ENCODE peak calls at places on chromosome 18, in seven cellular contexts. H, L, X, K, Q, F and E are unnamed samples.

GRCh38 chr18:35430721-35431441 is 53.7 kb upstream of the ZNF396 start:
- DNase-seq in F (no peak), L (peak), X (no peak), H (no peak), K (no peak), Q (no peak), E (no peak)

GRCh38 chr18:70258243-70258642 is 30.6 kb upstream of the SOCS6 start:
- DNase-seq in K (no peak), X (no peak), L (no peak), H (no peak), F (no peak), Q (no peak), E (no peak)

GRCh38 chr18:40121001-40121400 is 1834.0 kb upstream of the PIK3C3 start:
- DNase-seq in X (no peak), H (no peak), L (no peak), K (no peak), F (no peak), Q (no peak), E (no peak)

GRCh38 chr18:13501896-13502295 is 224.5 kb downstream of the FAM210A start:
- DNase-seq in H (no peak), Q (no peak), F (peak), X (no peak), K (no peak), L (no peak), E (no peak)

GRCh38 chr18:70671889-70672551 is 383.2 kb downstream of the SOCS6 start:
- DNase-seq in H (no peak), K (no peak), F (no peak), L (no peak), X (no peak), Q (no peak), E (no peak)

GRCh38 chr18:57004366-57005121 is 142.3 kb upstream of the BOD1L2 start:
- DNase-seq in K (no peak), Q (no peak), H (peak), F (no peak), X (no peak), L (peak), E (no peak)

GRCh38 chr18:52636536-52636935 is 296.5 kb downstream of the DCC start:
- DNase-seq in Q (peak), L (no peak), F (no peak), H (no peak), X (no peak), K (peak), E (peak)

GRCh38 chr18:10353791-10354190 is 100.6 kb upstream of the APCDD1 start:
- DNase-seq in H (peak), Q (no peak), F (no peak), L (peak), X (no peak), K (no peak), E (no peak)

GRCh38 chr18:49597152-49597551 is 35.3 kb downstream of the LIPG start:
- DNase-seq in L (no peak), H (no peak), K (no peak), Q (no peak), F (no peak), X (no peak), E (peak)

GRCh38 chr18:41875094-41875780 is 79.8 kb upstream of the PIK3C3 start:
- DNase-seq in K (no peak), F (no peak), X (no peak), H (peak), Q (no peak), L (peak), E (no peak)

GRCh38 chr18:54880706-54881105 is 52.4 kb downstream of the RAB27B start:
- DNase-seq in H (peak), Q (no peak), K (no peak), L (peak), X (no peak), F (peak), E (peak)

GRCh38 chr18:58213445-58213844 is 169.4 kb downstream of the NEDD4L start:
- DNase-seq in L (peak), F (no peak), H (peak), Q (no peak), K (no peak), X (no peak), E (no peak)

GRCh38 chr18:35424356-35424755 is 47.2 kb upstream of the ZNF396 start:
- DNase-seq in F (no peak), H (no peak), K (no peak), Q (no peak), L (no peak), X (no peak), E (no peak)

GRCh38 chr18:48293954-48294893 is 115.0 kb downstream of the ZBTB7C start:
- DNase-seq in K (no peak), X (no peak), Q (peak), H (no peak), L (no peak), F (peak), E (peak)

GRCh38 chr18:58638446-58638845 is 9.6 kb upstream of the ALPK2 start:
- DNase-seq in X (no peak), L (no peak), H (no peak), K (no peak), Q (no peak), F (no peak), E (no peak)

GRCh38 chr18:36402765-36403396 is 105.4 kb downstream of the FHOD3 start:
- DNase-seq in X (no peak), K (peak), Q (no peak), H (peak), F (no peak), L (no peak), E (peak)

GRCh38 chr18:76252880-76253279 is 242.2 kb downstream of the ZNF516 start:
- DNase-seq in L (no peak), Q (no peak), X (no peak), H (peak), K (no peak), F (no peak), E (peak)

GRCh38 chr18:12518326-12518725 is 110.6 kb downstream of the PRELID3A start:
- DNase-seq in L (peak), F (peak), X (no peak), K (no peak), Q (no peak), H (peak), E (peak)

GRCh38 chr18:832085-832681 is 20.1 kb upstream of the YES1 start:
- DNase-seq in K (peak), X (no peak), L (peak), F (peak), Q (peak), H (no peak), E (peak)

GRCh38 chr18:48975817-48976649 is 25.3 kb upstream of the SMAD7 start:
- DNase-seq in L (peak), F (no peak), K (no peak), Q (peak), H (peak), X (peak), E (peak)

GRCh38 chr18:63890950-63891304 is 3.4 kb downstream of the SERPINB2 start:
- DNase-seq in Q (no peak), L (peak), X (no peak), F (peak), K (no peak), H (peak), E (no peak)

GRCh38 chr18:62963522-62963921 is 248.2 kb downstream of the PHLPP1 start:
- DNase-seq in Q (no peak), H (peak), L (peak), X (no peak), K (no peak), F (no peak), E (no peak)

GRCh38 chr18:60413944-60414547 is 41.5 kb upstream of the MC4R start:
- DNase-seq in Q (peak), K (peak), H (peak), L (peak), F (peak), X (no peak), E (peak)

GRCh38 chr18:59874166-59874565 is 25.6 kb upstream of the PMAIP1 start:
- DNase-seq in Q (no peak), H (peak), L (peak), F (peak), X (no peak), K (no peak), E (no peak)

GRCh38 chr18:61727241-61727640 is 165.6 kb downstream of the RNF152 start:
- DNase-seq in X (no peak), Q (no peak), F (no peak), K (no peak), H (peak), L (peak), E (no peak)

GRCh38 chr18:79507546-79508480 is 112.1 kb downstream of the NFATC1 start:
- DNase-seq in X (no peak), F (no peak), Q (no peak), K (no peak), H (peak), L (no peak), E (no peak)

GRCh38 chr18:78716022-78716421 is 263.6 kb upstream of the SALL3 start:
- DNase-seq in Q (no peak), K (no peak), F (no peak), H (no peak), X (no peak), L (no peak), E (no peak)

GRCh38 chr18:31587538-31587937 is 4.1 kb upstream of the TTR start:
- DNase-seq in Q (no peak), F (no peak), L (peak), H (peak), X (no peak), K (no peak), E (no peak)

GRCh38 chr18:79547413-79548076 is 132.1 kb upstream of the CTDP1 start:
- DNase-seq in H (no peak), F (no peak), Q (no peak), L (no peak), K (peak), X (no peak), E (no peak)

GRCh38 chr18:60599267-60599666 is 226.7 kb upstream of the MC4R start:
- DNase-seq in F (no peak), Q (no peak), K (no peak), H (no peak), X (no peak), L (no peak), E (no peak)

GRCh38 chr18:57813245-57813644 is 10.1 kb upstream of the ATP8B1 start:
- DNase-seq in K (no peak), X (no peak), Q (no peak), F (peak), H (peak), L (peak), E (peak)

GRCh38 chr18:75008186-75008585 is 200.8 kb downstream of the PTGR3 start:
- DNase-seq in X (no peak), F (no peak), K (no peak), H (no peak), Q (no peak), L (no peak), E (no peak)

GRCh38 chr18:49666045-49666444 is 104.2 kb downstream of the LIPG start:
- DNase-seq in L (peak), H (peak), F (no peak), X (no peak), K (no peak), Q (no peak), E (no peak)

GRCh38 chr18:63603772-63604171 is 16.6 kb downstream of the SERPINB13 start:
- DNase-seq in X (no peak), K (no peak), Q (no peak), H (peak), F (no peak), L (no peak), E (no peak)

GRCh38 chr18:5146093-5146492 is 51.0 kb downstream of the AKAIN1 start:
- DNase-seq in K (no peak), H (no peak), X (no peak), F (no peak), Q (no peak), L (no peak), E (no peak)
- H2AK5ac ChIP-seq in K (no peak), H (no peak), X (no peak), F (no peak), Q (no peak), L (no peak), E (no peak)

GRCh38 chr18:24479371-24479770 is 18.9 kb downstream of the HRH4 start:
- DNase-seq in K (no peak), L (no peak), Q (no peak), F (no peak), X (no peak), H (no peak), E (no peak)
- H4K8ac ChIP-seq in K (no peak), L (no peak), Q (no peak), F (no peak), X (no peak), H (no peak), E (no peak)

DNA sequence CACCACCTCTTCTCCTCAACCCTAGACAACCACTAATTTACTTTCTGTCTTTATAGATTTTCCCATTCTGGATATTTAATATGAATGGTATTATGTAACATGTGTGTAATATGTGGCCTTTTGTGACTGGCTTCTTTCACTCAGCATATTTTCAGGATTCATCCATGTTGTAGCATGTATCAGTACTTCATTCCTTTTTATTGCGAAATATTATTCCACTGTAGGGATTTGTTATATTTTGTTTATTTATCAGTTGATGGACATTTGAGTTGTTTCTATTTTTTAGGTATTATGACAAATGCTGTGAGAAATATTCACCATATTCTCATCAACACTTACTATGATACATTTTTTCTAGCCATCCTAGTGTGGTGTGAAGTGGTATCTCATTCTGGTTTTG is 138.8 kb upstream of the DLGAP1 start:
- DNase-seq in X (no peak), Q (no peak), H (no peak), L (no peak), K (no peak), F (no peak), E (no peak)
- H2AK5ac ChIP-seq in X (no peak), Q (no peak), H (no peak), L (no peak), K (no peak), F (no peak), E (no peak)

DNA sequence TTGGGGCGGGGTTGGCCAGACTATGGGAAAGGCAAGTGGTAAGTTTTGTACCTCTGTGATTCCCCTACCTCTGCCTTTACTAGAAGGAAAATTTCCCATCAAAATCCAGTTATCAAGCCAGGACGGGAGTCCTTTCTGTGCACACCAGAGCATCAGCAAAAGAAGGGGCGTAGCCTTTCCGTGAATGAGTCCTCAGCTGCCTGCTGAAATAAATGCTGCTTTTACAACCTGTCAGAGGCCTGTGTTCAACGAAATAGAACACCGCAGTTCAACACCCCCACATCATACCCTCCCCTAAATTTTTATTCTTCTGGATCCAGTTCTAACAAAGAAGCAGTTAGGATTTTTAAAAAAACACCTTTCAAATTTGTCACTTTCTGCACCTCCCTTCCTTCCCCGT is 135.8 kb downstream of the SETBP1 start:
- DNase-seq in F (no peak), X (no peak), Q (no peak), L (no peak), H (no peak), K (no peak), E (no peak)
- H4K8ac ChIP-seq in F (no peak), X (no peak), Q (no peak), L (peak), H (no peak), K (no peak), E (no peak)

GRCh38 chr18:7982216-7982615 is 415.1 kb downstream of the PTPRM start:
- DNase-seq in L (no peak), F (no peak), Q (no peak), X (no peak), H (peak), K (no peak), E (peak)
- H2AK5ac ChIP-seq in L (no peak), F (no peak), Q (no peak), X (no peak), H (no peak), K (no peak), E (no peak)

GRCh38 chr18:33210575-33211189 is 229.8 kb downstream of the CCDC178 start:
- DNase-seq in Q (no peak), H (peak), L (peak), F (no peak), K (peak), X (no peak), E (peak)
- H4K8ac ChIP-seq in Q (no peak), H (no peak), L (no peak), F (no peak), K (no peak), X (no peak), E (no peak)

GRCh38 chr18:22687892-22688680 is 245.0 kb upstream of the RBBP8 start:
- DNase-seq in K (no peak), L (no peak), X (no peak), F (no peak), H (no peak), Q (no peak), E (no peak)
- H2AK5ac ChIP-seq in K (no peak), L (no peak), X (no peak), F (no peak), H (no peak), Q (no peak), E (no peak)